ENCODE peak calls at places on chromosomes 3 and 15, in ten cellular contexts. One of them, this sample, is unnamed.
A peak's percentile ranks its signal among the peaks of the same experiment; 100 is the strongest.

GRCh38 chr3:72301779-72302178 is 516.8 kb upstream of the PROK2 start:
- DNase-seq in GM23248: no peak
- DNase-seq in tibial nerve: no peak
- DNase-seq in SK-N-SH: no peak
- DNase-seq in Peyer's patch: peak; percentile 59
- DNase-seq in naive thymus-derived CD4-positive, alpha-beta T cell: no peak
- DNase-seq in A549: no peak
- DNase-seq in heart left ventricle: no peak
- DNase-seq in AG04450: no peak
- DNase-seq in mucosa of descending colon: peak; percentile 63
- DNase-seq in this sample: no peak

GRCh38 chr15:83284563-83285283 is at the start of gene BNC1:
- DNase-seq in A549: no peak
- DNase-seq in Peyer's patch: no peak
- DNase-seq in naive thymus-derived CD4-positive, alpha-beta T cell: no peak
- DNase-seq in AG04450: no peak
- DNase-seq in SK-N-SH: no peak
- DNase-seq in GM23248: no peak
- DNase-seq in heart left ventricle: peak; percentile 6
- DNase-seq in tibial nerve: no peak
- DNase-seq in mucosa of descending colon: no peak
- DNase-seq in this sample: no peak

GRCh38 chr3:157120071-157120892 is 39.7 kb downstream of the CCNL1 start:
- DNase-seq in mucosa of descending colon: peak; percentile 79
- DNase-seq in AG04450: no peak
- DNase-seq in SK-N-SH: no peak
- DNase-seq in naive thymus-derived CD4-positive, alpha-beta T cell: no peak
- DNase-seq in heart left ventricle: no peak
- DNase-seq in A549: no peak
- DNase-seq in Peyer's patch: peak; percentile 77
- DNase-seq in tibial nerve: no peak
- DNase-seq in GM23248: no peak
- DNase-seq in this sample: no peak

GRCh38 chr15:74955796-74956647 is 550 bp downstream of the RPP25 start:
- DNase-seq in tibial nerve: peak; percentile 71
- DNase-seq in GM23248: peak; percentile 85
- DNase-seq in AG04450: no peak
- DNase-seq in SK-N-SH: peak; percentile 78
- DNase-seq in A549: peak; percentile 47
- DNase-seq in naive thymus-derived CD4-positive, alpha-beta T cell: peak; percentile 75
- DNase-seq in heart left ventricle: peak; percentile 74
- DNase-seq in mucosa of descending colon: peak; percentile 90
- DNase-seq in Peyer's patch: peak; percentile 91
- DNase-seq in this sample: peak; percentile 88

GRCh38 chr3:175988401-175988800 is 1129.3 kb downstream of the NAALADL2 start:
- DNase-seq in AG04450: no peak
- DNase-seq in SK-N-SH: no peak
- DNase-seq in heart left ventricle: no peak
- DNase-seq in A549: no peak
- DNase-seq in naive thymus-derived CD4-positive, alpha-beta T cell: no peak
- DNase-seq in mucosa of descending colon: no peak
- DNase-seq in tibial nerve: no peak
- DNase-seq in GM23248: peak; percentile 5
- DNase-seq in Peyer's patch: no peak
- DNase-seq in this sample: no peak

GRCh38 chr15:38853608-38854007 is 289.0 kb upstream of the RASGRP1 start:
- DNase-seq in GM23248: peak; percentile 54
- DNase-seq in A549: no peak
- DNase-seq in tibial nerve: no peak
- DNase-seq in naive thymus-derived CD4-positive, alpha-beta T cell: no peak
- DNase-seq in heart left ventricle: no peak
- DNase-seq in mucosa of descending colon: no peak
- DNase-seq in AG04450: no peak
- DNase-seq in Peyer's patch: no peak
- DNase-seq in SK-N-SH: no peak
- DNase-seq in this sample: no peak

GRCh38 chr3:23421811-23422510 is 218.8 kb downstream of the UBE2E2 start:
- DNase-seq in tibial nerve: no peak
- DNase-seq in mucosa of descending colon: no peak
- DNase-seq in GM23248: peak; percentile 4
- DNase-seq in SK-N-SH: no peak
- DNase-seq in AG04450: no peak
- DNase-seq in Peyer's patch: no peak
- DNase-seq in naive thymus-derived CD4-positive, alpha-beta T cell: no peak
- DNase-seq in A549: no peak
- DNase-seq in heart left ventricle: no peak
- DNase-seq in this sample: no peak

GRCh38 chr3:63967675-63968611 is 55.4 kb downstream of the PSMD6 start:
- DNase-seq in Peyer's patch: peak; percentile 75
- DNase-seq in mucosa of descending colon: peak; percentile 74
- DNase-seq in GM23248: peak; percentile 48
- DNase-seq in heart left ventricle: peak; percentile 18
- DNase-seq in SK-N-SH: peak; percentile 13
- DNase-seq in naive thymus-derived CD4-positive, alpha-beta T cell: peak; percentile 26
- DNase-seq in tibial nerve: peak; percentile 54
- DNase-seq in A549: no peak
- DNase-seq in AG04450: no peak
- DNase-seq in this sample: peak; percentile 45

GRCh38 chr3:193593666-193594025 is 638 bp downstream of the OPA1 start:
- DNase-seq in mucosa of descending colon: no peak
- DNase-seq in A549: peak; percentile 24
- DNase-seq in GM23248: peak; percentile 69
- DNase-seq in naive thymus-derived CD4-positive, alpha-beta T cell: peak; percentile 39
- DNase-seq in Peyer's patch: no peak
- DNase-seq in AG04450: no peak
- DNase-seq in tibial nerve: no peak
- DNase-seq in heart left ventricle: no peak
- DNase-seq in SK-N-SH: peak; percentile 40
- DNase-seq in this sample: no peak

GRCh38 chr15:40911139-40911538 is 16.9 kb downstream of the VPS18 start:
- DNase-seq in naive thymus-derived CD4-positive, alpha-beta T cell: no peak
- DNase-seq in tibial nerve: no peak
- DNase-seq in heart left ventricle: no peak
- DNase-seq in SK-N-SH: peak; percentile 62
- DNase-seq in AG04450: no peak
- DNase-seq in GM23248: no peak
- DNase-seq in mucosa of descending colon: no peak
- DNase-seq in Peyer's patch: peak; percentile 40
- DNase-seq in A549: no peak
- DNase-seq in this sample: no peak

GRCh38 chr3:179768080-179768479 is 115.2 kb downstream of the USP13 start:
- DNase-seq in mucosa of descending colon: no peak
- DNase-seq in heart left ventricle: no peak
- DNase-seq in SK-N-SH: peak; percentile 79
- DNase-seq in GM23248: peak; percentile 73
- DNase-seq in AG04450: peak; percentile 32
- DNase-seq in A549: peak; percentile 14
- DNase-seq in Peyer's patch: no peak
- DNase-seq in tibial nerve: no peak
- DNase-seq in naive thymus-derived CD4-positive, alpha-beta T cell: no peak
- DNase-seq in this sample: no peak

GRCh38 chr3:44501971-44502370 is 24.5 kb upstream of the ZNF445 start:
- DNase-seq in mucosa of descending colon: no peak
- DNase-seq in AG04450: no peak
- DNase-seq in heart left ventricle: no peak
- DNase-seq in Peyer's patch: no peak
- DNase-seq in SK-N-SH: no peak
- DNase-seq in GM23248: no peak
- DNase-seq in A549: no peak
- DNase-seq in tibial nerve: no peak
- DNase-seq in naive thymus-derived CD4-positive, alpha-beta T cell: no peak
- DNase-seq in this sample: no peak
- H3K9me3 ChIP-seq in mucosa of descending colon: peaks cover 53% of the 10 kb centered on the region
- H3K9me3 ChIP-seq in AG04450: peaks cover 54% of the 10 kb centered on the region
- H3K9me3 ChIP-seq in heart left ventricle: no peaks in the 10 kb centered on the region
- H3K9me3 ChIP-seq in Peyer's patch: peaks cover 6% of the 10 kb centered on the region
- H3K9me3 ChIP-seq in SK-N-SH: peaks cover 8% of the 10 kb centered on the region
- H3K9me3 ChIP-seq in GM23248: no peaks in the 10 kb centered on the region
- H3K9me3 ChIP-seq in A549: peaks cover 66% of the 10 kb centered on the region
- H3K9me3 ChIP-seq in tibial nerve: peaks cover 42% of the 10 kb centered on the region
- H3K9me3 ChIP-seq in naive thymus-derived CD4-positive, alpha-beta T cell: peaks cover 59% of the 10 kb centered on the region
- H3K9me3 ChIP-seq in this sample: no peaks in the 10 kb centered on the region

GRCh38 chr15:47571241-47571640 is 146.1 kb upstream of the SEMA6D start:
- DNase-seq in tibial nerve: no peak
- DNase-seq in AG04450: no peak
- DNase-seq in A549: no peak
- DNase-seq in GM23248: no peak
- DNase-seq in mucosa of descending colon: no peak
- DNase-seq in naive thymus-derived CD4-positive, alpha-beta T cell: no peak
- DNase-seq in Peyer's patch: no peak
- DNase-seq in SK-N-SH: no peak
- DNase-seq in heart left ventricle: no peak
- DNase-seq in this sample: no peak
- H3K9me3 ChIP-seq in tibial nerve: no peaks in the 10 kb centered on the region
- H3K9me3 ChIP-seq in AG04450: no peaks in the 10 kb centered on the region
- H3K9me3 ChIP-seq in A549: no peaks in the 10 kb centered on the region
- H3K9me3 ChIP-seq in GM23248: no peaks in the 10 kb centered on the region
- H3K9me3 ChIP-seq in mucosa of descending colon: no peaks in the 10 kb centered on the region
- H3K9me3 ChIP-seq in naive thymus-derived CD4-positive, alpha-beta T cell: no peaks in the 10 kb centered on the region
- H3K9me3 ChIP-seq in Peyer's patch: no peaks in the 10 kb centered on the region
- H3K9me3 ChIP-seq in SK-N-SH: no peaks in the 10 kb centered on the region
- H3K9me3 ChIP-seq in heart left ventricle: no peaks in the 10 kb centered on the region
- H3K9me3 ChIP-seq in this sample: no peaks in the 10 kb centered on the region

GRCh38 chr15:25091421-25092158 is 136.8 kb downstream of the SNRPN start:
- DNase-seq in naive thymus-derived CD4-positive, alpha-beta T cell: no peak
- DNase-seq in heart left ventricle: no peak
- DNase-seq in A549: no peak
- DNase-seq in Peyer's patch: no peak
- DNase-seq in AG04450: no peak
- DNase-seq in GM23248: no peak
- DNase-seq in mucosa of descending colon: no peak
- DNase-seq in SK-N-SH: no peak
- DNase-seq in tibial nerve: no peak
- DNase-seq in this sample: no peak
- H3K9me3 ChIP-seq in naive thymus-derived CD4-positive, alpha-beta T cell: peaks cover 91% of the 10 kb centered on the region
- H3K9me3 ChIP-seq in heart left ventricle: peaks cover 4% of the 10 kb centered on the region
- H3K9me3 ChIP-seq in A549: peaks cover 2% of the 10 kb centered on the region
- H3K9me3 ChIP-seq in Peyer's patch: peaks cover 73% of the 10 kb centered on the region
- H3K9me3 ChIP-seq in AG04450: peaks cover 55% of the 10 kb centered on the region
- H3K9me3 ChIP-seq in GM23248: no peaks in the 10 kb centered on the region
- H3K9me3 ChIP-seq in mucosa of descending colon: peaks cover 99% of the 10 kb centered on the region
- H3K9me3 ChIP-seq in SK-N-SH: no peaks in the 10 kb centered on the region
- H3K9me3 ChIP-seq in tibial nerve: peaks cover 39% of the 10 kb centered on the region
- H3K9me3 ChIP-seq in this sample: peaks cover 3% of the 10 kb centered on the region

GRCh38 chr3:59433546-59433945 is 383.7 kb upstream of the CFAP20DC start:
- DNase-seq in AG04450: no peak
- DNase-seq in SK-N-SH: no peak
- DNase-seq in GM23248: peak; percentile 12
- DNase-seq in tibial nerve: no peak
- DNase-seq in A549: no peak
- DNase-seq in naive thymus-derived CD4-positive, alpha-beta T cell: no peak
- DNase-seq in Peyer's patch: no peak
- DNase-seq in mucosa of descending colon: no peak
- DNase-seq in heart left ventricle: no peak
- DNase-seq in this sample: no peak
- H3K9me3 ChIP-seq in AG04450: peaks cover 3% of the 10 kb centered on the region
- H3K9me3 ChIP-seq in SK-N-SH: no peaks in the 10 kb centered on the region
- H3K9me3 ChIP-seq in GM23248: no peaks in the 10 kb centered on the region
- H3K9me3 ChIP-seq in tibial nerve: no peaks in the 10 kb centered on the region
- H3K9me3 ChIP-seq in A549: no peaks in the 10 kb centered on the region
- H3K9me3 ChIP-seq in naive thymus-derived CD4-positive, alpha-beta T cell: no peaks in the 10 kb centered on the region
- H3K9me3 ChIP-seq in Peyer's patch: peaks cover 3% of the 10 kb centered on the region
- H3K9me3 ChIP-seq in mucosa of descending colon: no peaks in the 10 kb centered on the region
- H3K9me3 ChIP-seq in heart left ventricle: no peaks in the 10 kb centered on the region
- H3K9me3 ChIP-seq in this sample: no peaks in the 10 kb centered on the region

This sample was measured in left lung.